ENCODE peak calls at places on chromosomes 4 and X, in ten cellular contexts. One of them, this sample, is unnamed.

GRCh38 chrX:148424570-148424969 is 75.8 kb upstream of the AFF2 start:
- DNase-seq in HCT116: no peak
- DNase-seq in spleen: no peak
- DNase-seq in upper lobe of left lung: no peak
- DNase-seq in suprapubic skin: no peak
- DNase-seq in K562: no peak
- DNase-seq in endothelial cell of umbilical vein: no peak
- DNase-seq in stomach: no peak
- DNase-seq in prostate gland: no peak
- DNase-seq in breast epithelium: no peak
- DNase-seq in this sample: no peak

GRCh38 chr4:4969298-4969697 is 50.0 kb downstream of the CYTL1 start:
- DNase-seq in HCT116: peak
- DNase-seq in spleen: no peak
- DNase-seq in upper lobe of left lung: no peak
- DNase-seq in suprapubic skin: peak
- DNase-seq in K562: no peak
- DNase-seq in endothelial cell of umbilical vein: no peak
- DNase-seq in stomach: peak
- DNase-seq in prostate gland: no peak
- DNase-seq in breast epithelium: no peak
- DNase-seq in this sample: peak

GRCh38 chr4:150207871-150208270 is 129.6 kb downstream of the DCLK2 start:
- DNase-seq in HCT116: no peak
- DNase-seq in spleen: no peak
- DNase-seq in upper lobe of left lung: no peak
- DNase-seq in suprapubic skin: no peak
- DNase-seq in K562: no peak
- DNase-seq in endothelial cell of umbilical vein: no peak
- DNase-seq in stomach: no peak
- DNase-seq in prostate gland: no peak
- DNase-seq in breast epithelium: no peak
- DNase-seq in this sample: no peak

GRCh38 chr4:176925962-176926361 is 133.2 kb upstream of the VEGFC start:
- DNase-seq in HCT116: no peak
- DNase-seq in spleen: no peak
- DNase-seq in upper lobe of left lung: no peak
- DNase-seq in suprapubic skin: no peak
- DNase-seq in K562: no peak
- DNase-seq in endothelial cell of umbilical vein: no peak
- DNase-seq in stomach: no peak
- DNase-seq in prostate gland: no peak
- DNase-seq in breast epithelium: no peak
- DNase-seq in this sample: no peak

GRCh38 chr4:110310795-110311194 is 112.4 kb upstream of the ELOVL6 start:
- DNase-seq in HCT116: no peak
- DNase-seq in spleen: no peak
- DNase-seq in upper lobe of left lung: no peak
- DNase-seq in suprapubic skin: no peak
- DNase-seq in K562: no peak
- DNase-seq in endothelial cell of umbilical vein: no peak
- DNase-seq in stomach: no peak
- DNase-seq in prostate gland: no peak
- DNase-seq in breast epithelium: no peak
- DNase-seq in this sample: no peak

GRCh38 chr4:98110929-98111328 is 32.3 kb downstream of the STPG2 start:
- DNase-seq in HCT116: no peak
- DNase-seq in spleen: no peak
- DNase-seq in upper lobe of left lung: no peak
- DNase-seq in suprapubic skin: no peak
- DNase-seq in K562: no peak
- DNase-seq in endothelial cell of umbilical vein: no peak
- DNase-seq in stomach: no peak
- DNase-seq in prostate gland: no peak
- DNase-seq in breast epithelium: no peak
- DNase-seq in this sample: no peak

GRCh38 chr4:185358514-185359433 is 37.0 kb downstream of the LRP2BP start:
- DNase-seq in HCT116: no peak
- DNase-seq in spleen: no peak
- DNase-seq in upper lobe of left lung: no peak
- DNase-seq in suprapubic skin: no peak
- DNase-seq in K562: peak
- DNase-seq in endothelial cell of umbilical vein: peak
- DNase-seq in stomach: no peak
- DNase-seq in prostate gland: peak
- DNase-seq in breast epithelium: no peak
- DNase-seq in this sample: no peak

GRCh38 chr4:173498023-173498422 is 32.0 kb downstream of the HAND2 start:
- DNase-seq in HCT116: no peak
- DNase-seq in spleen: no peak
- DNase-seq in upper lobe of left lung: no peak
- DNase-seq in suprapubic skin: no peak
- DNase-seq in K562: no peak
- DNase-seq in endothelial cell of umbilical vein: no peak
- DNase-seq in stomach: no peak
- DNase-seq in prostate gland: no peak
- DNase-seq in breast epithelium: no peak
- DNase-seq in this sample: no peak

GRCh38 chrX:45710081-45710801 is 509.6 kb upstream of the DIPK2B start:
- DNase-seq in HCT116: peak
- DNase-seq in spleen: no peak
- DNase-seq in upper lobe of left lung: no peak
- DNase-seq in suprapubic skin: no peak
- DNase-seq in K562: no peak
- DNase-seq in endothelial cell of umbilical vein: peak
- DNase-seq in stomach: no peak
- DNase-seq in prostate gland: no peak
- DNase-seq in breast epithelium: no peak
- DNase-seq in this sample: no peak

DNA sequence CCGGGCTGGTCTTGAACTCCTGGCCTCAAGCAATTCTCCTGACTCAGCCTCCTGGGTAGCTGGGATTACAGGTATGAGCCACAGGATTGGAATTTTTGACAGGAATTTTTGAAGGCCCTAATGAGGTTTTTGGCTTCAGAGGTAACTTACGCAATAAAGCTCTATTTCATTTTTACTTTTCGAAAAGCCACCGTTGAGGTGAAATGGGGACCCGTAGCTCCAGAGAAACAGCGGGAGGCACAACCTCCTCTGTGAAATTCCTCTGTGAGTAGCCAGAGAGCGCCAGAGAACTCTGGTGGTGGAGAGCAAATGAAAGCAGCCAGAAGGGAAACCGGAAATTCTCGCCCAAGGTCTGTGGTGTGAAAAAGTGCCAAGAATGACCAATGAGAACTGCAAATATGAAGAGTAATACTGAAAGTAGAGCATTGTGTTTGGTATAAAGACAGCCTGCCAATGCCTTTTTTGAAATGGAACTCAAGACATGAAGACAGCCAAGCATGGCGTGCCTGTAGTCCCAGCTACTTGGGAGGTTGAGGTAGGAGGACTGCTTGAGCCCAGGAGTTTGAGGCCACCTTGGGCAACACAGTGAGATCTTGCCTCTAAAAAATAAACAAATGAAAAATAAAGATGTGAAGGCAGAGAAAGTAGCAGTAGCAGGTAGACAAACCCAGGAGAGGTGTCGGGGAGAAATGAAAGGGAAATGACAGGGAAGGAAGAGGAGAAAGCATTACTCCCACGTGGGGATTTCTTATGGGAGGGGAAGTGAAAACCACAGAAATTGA is 33.0 kb upstream of the TMEM131L start:
- DNase-seq in HCT116: peak
- DNase-seq in spleen: peak
- DNase-seq in upper lobe of left lung: peak
- DNase-seq in suprapubic skin: peak
- DNase-seq in K562: peak
- DNase-seq in endothelial cell of umbilical vein: peak
- DNase-seq in stomach: peak
- DNase-seq in prostate gland: peak
- DNase-seq in breast epithelium: peak
- DNase-seq in this sample: peak
- TF ChIP-seq POLR2AphosphoS5 in HCT116: no peak
- TF ChIP-seq POLR2AphosphoS5 in spleen: no peak
- TF ChIP-seq POLR2AphosphoS5 in upper lobe of left lung: no peak
- TF ChIP-seq POLR2AphosphoS5 in suprapubic skin: no peak
- TF ChIP-seq POLR2AphosphoS5 in K562: no peak
- TF ChIP-seq POLR2AphosphoS5 in endothelial cell of umbilical vein: no peak
- TF ChIP-seq POLR2AphosphoS5 in stomach: peak
- TF ChIP-seq POLR2AphosphoS5 in prostate gland: peak
- TF ChIP-seq POLR2AphosphoS5 in breast epithelium: no peak
- TF ChIP-seq POLR2AphosphoS5 in this sample: no peak

GRCh38 chr4:90603540-90603939 is 476.3 kb downstream of the CCSER1 start:
- DNase-seq in HCT116: no peak
- DNase-seq in spleen: no peak
- DNase-seq in upper lobe of left lung: no peak
- DNase-seq in suprapubic skin: no peak
- DNase-seq in K562: no peak
- DNase-seq in endothelial cell of umbilical vein: no peak
- DNase-seq in stomach: no peak
- DNase-seq in prostate gland: no peak
- DNase-seq in breast epithelium: no peak
- DNase-seq in this sample: no peak

GRCh38 chr4:90602728-90603127 is 475.5 kb downstream of the CCSER1 start:
- DNase-seq in HCT116: no peak
- DNase-seq in spleen: no peak
- DNase-seq in upper lobe of left lung: no peak
- DNase-seq in suprapubic skin: no peak
- DNase-seq in K562: no peak
- DNase-seq in endothelial cell of umbilical vein: no peak
- DNase-seq in stomach: no peak
- DNase-seq in prostate gland: no peak
- DNase-seq in breast epithelium: no peak
- DNase-seq in this sample: no peak

GRCh38 chr4:90606781-90607180 is 479.6 kb downstream of the CCSER1 start:
- DNase-seq in HCT116: no peak
- DNase-seq in spleen: no peak
- DNase-seq in upper lobe of left lung: no peak
- DNase-seq in suprapubic skin: no peak
- DNase-seq in K562: no peak
- DNase-seq in endothelial cell of umbilical vein: no peak
- DNase-seq in stomach: no peak
- DNase-seq in prostate gland: no peak
- DNase-seq in breast epithelium: no peak
- DNase-seq in this sample: no peak
- TF ChIP-seq POLR2AphosphoS5 in HCT116: no peak
- TF ChIP-seq POLR2AphosphoS5 in spleen: no peak
- TF ChIP-seq POLR2AphosphoS5 in upper lobe of left lung: no peak
- TF ChIP-seq POLR2AphosphoS5 in suprapubic skin: no peak
- TF ChIP-seq POLR2AphosphoS5 in K562: no peak
- TF ChIP-seq POLR2AphosphoS5 in endothelial cell of umbilical vein: no peak
- TF ChIP-seq POLR2AphosphoS5 in stomach: no peak
- TF ChIP-seq POLR2AphosphoS5 in prostate gland: no peak
- TF ChIP-seq POLR2AphosphoS5 in breast epithelium: no peak
- TF ChIP-seq POLR2AphosphoS5 in this sample: no peak

GRCh38 chr4:48801016-48801715 is 21.1 kb upstream of the FRYL start:
- DNase-seq in HCT116: no peak
- DNase-seq in spleen: no peak
- DNase-seq in upper lobe of left lung: no peak
- DNase-seq in suprapubic skin: no peak
- DNase-seq in K562: no peak
- DNase-seq in endothelial cell of umbilical vein: peak
- DNase-seq in stomach: no peak
- DNase-seq in prostate gland: no peak
- DNase-seq in breast epithelium: no peak
- DNase-seq in this sample: no peak
- TF ChIP-seq POLR2AphosphoS5 in HCT116: no peak
- TF ChIP-seq POLR2AphosphoS5 in spleen: no peak
- TF ChIP-seq POLR2AphosphoS5 in upper lobe of left lung: no peak
- TF ChIP-seq POLR2AphosphoS5 in suprapubic skin: no peak
- TF ChIP-seq POLR2AphosphoS5 in K562: no peak
- TF ChIP-seq POLR2AphosphoS5 in endothelial cell of umbilical vein: no peak
- TF ChIP-seq POLR2AphosphoS5 in stomach: no peak
- TF ChIP-seq POLR2AphosphoS5 in prostate gland: no peak
- TF ChIP-seq POLR2AphosphoS5 in breast epithelium: no peak
- TF ChIP-seq POLR2AphosphoS5 in this sample: no peak

GRCh38 chr4:32789026-32789608 is 2068.9 kb downstream of the PCDH7 start:
- DNase-seq in HCT116: no peak
- DNase-seq in spleen: no peak
- DNase-seq in upper lobe of left lung: no peak
- DNase-seq in suprapubic skin: no peak
- DNase-seq in K562: no peak
- DNase-seq in endothelial cell of umbilical vein: no peak
- DNase-seq in stomach: no peak
- DNase-seq in prostate gland: no peak
- DNase-seq in breast epithelium: peak
- DNase-seq in this sample: no peak
- TF ChIP-seq POLR2AphosphoS5 in HCT116: no peak
- TF ChIP-seq POLR2AphosphoS5 in spleen: no peak
- TF ChIP-seq POLR2AphosphoS5 in upper lobe of left lung: no peak
- TF ChIP-seq POLR2AphosphoS5 in suprapubic skin: no peak
- TF ChIP-seq POLR2AphosphoS5 in K562: no peak
- TF ChIP-seq POLR2AphosphoS5 in endothelial cell of umbilical vein: no peak
- TF ChIP-seq POLR2AphosphoS5 in stomach: no peak
- TF ChIP-seq POLR2AphosphoS5 in prostate gland: no peak
- TF ChIP-seq POLR2AphosphoS5 in breast epithelium: no peak
- TF ChIP-seq POLR2AphosphoS5 in this sample: no peak

GRCh38 chrX:119669424-119670037 is 23.4 kb downstream of the SEPTIN6 start:
- DNase-seq in HCT116: no peak
- DNase-seq in spleen: peak
- DNase-seq in upper lobe of left lung: no peak
- DNase-seq in suprapubic skin: no peak
- DNase-seq in K562: no peak
- DNase-seq in endothelial cell of umbilical vein: peak
- DNase-seq in stomach: peak
- DNase-seq in prostate gland: no peak
- DNase-seq in breast epithelium: no peak
- DNase-seq in this sample: peak
- TF ChIP-seq POLR2AphosphoS5 in HCT116: no peak
- TF ChIP-seq POLR2AphosphoS5 in spleen: peak
- TF ChIP-seq POLR2AphosphoS5 in upper lobe of left lung: no peak
- TF ChIP-seq POLR2AphosphoS5 in suprapubic skin: no peak
- TF ChIP-seq POLR2AphosphoS5 in K562: no peak
- TF ChIP-seq POLR2AphosphoS5 in endothelial cell of umbilical vein: no peak
- TF ChIP-seq POLR2AphosphoS5 in stomach: peak
- TF ChIP-seq POLR2AphosphoS5 in prostate gland: no peak
- TF ChIP-seq POLR2AphosphoS5 in breast epithelium: no peak
- TF ChIP-seq POLR2AphosphoS5 in this sample: no peak

GRCh38 chr4:16969696-16970135 is 71.3 kb upstream of the LDB2 start:
- DNase-seq in HCT116: no peak
- DNase-seq in spleen: no peak
- DNase-seq in upper lobe of left lung: no peak
- DNase-seq in suprapubic skin: no peak
- DNase-seq in K562: no peak
- DNase-seq in endothelial cell of umbilical vein: peak
- DNase-seq in stomach: peak
- DNase-seq in prostate gland: no peak
- DNase-seq in breast epithelium: no peak
- DNase-seq in this sample: peak
- TF ChIP-seq POLR2AphosphoS5 in HCT116: no peak
- TF ChIP-seq POLR2AphosphoS5 in spleen: no peak
- TF ChIP-seq POLR2AphosphoS5 in upper lobe of left lung: no peak
- TF ChIP-seq POLR2AphosphoS5 in suprapubic skin: no peak
- TF ChIP-seq POLR2AphosphoS5 in K562: no peak
- TF ChIP-seq POLR2AphosphoS5 in endothelial cell of umbilical vein: no peak
- TF ChIP-seq POLR2AphosphoS5 in stomach: peak
- TF ChIP-seq POLR2AphosphoS5 in prostate gland: no peak
- TF ChIP-seq POLR2AphosphoS5 in breast epithelium: no peak
- TF ChIP-seq POLR2AphosphoS5 in this sample: peak

DNA sequence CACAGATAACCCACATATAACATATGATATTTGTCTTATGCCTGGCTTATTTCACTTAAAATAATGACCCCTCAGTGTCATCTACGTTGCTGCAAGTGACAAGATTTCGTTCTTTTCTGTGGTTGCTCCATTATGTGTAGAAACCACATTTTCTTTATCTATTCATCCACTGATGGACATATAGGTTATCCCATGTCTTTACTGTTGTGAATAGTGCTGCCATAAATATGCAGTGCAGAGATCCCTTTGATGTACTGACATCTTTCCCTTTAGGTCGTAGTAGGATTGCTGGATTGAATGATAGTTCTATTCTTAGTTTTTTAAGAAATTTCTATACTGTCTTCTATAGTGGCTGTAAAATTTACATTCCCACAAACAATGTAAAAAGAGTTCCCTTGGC is 135.8 kb downstream of the TET2 start:
- DNase-seq in HCT116: no peak
- DNase-seq in spleen: no peak
- DNase-seq in upper lobe of left lung: no peak
- DNase-seq in suprapubic skin: no peak
- DNase-seq in K562: no peak
- DNase-seq in endothelial cell of umbilical vein: no peak
- DNase-seq in stomach: no peak
- DNase-seq in prostate gland: no peak
- DNase-seq in breast epithelium: no peak
- DNase-seq in this sample: no peak
- TF ChIP-seq POLR2AphosphoS5 in HCT116: no peak
- TF ChIP-seq POLR2AphosphoS5 in spleen: no peak
- TF ChIP-seq POLR2AphosphoS5 in upper lobe of left lung: no peak
- TF ChIP-seq POLR2AphosphoS5 in suprapubic skin: no peak
- TF ChIP-seq POLR2AphosphoS5 in K562: no peak
- TF ChIP-seq POLR2AphosphoS5 in endothelial cell of umbilical vein: no peak
- TF ChIP-seq POLR2AphosphoS5 in stomach: no peak
- TF ChIP-seq POLR2AphosphoS5 in prostate gland: no peak
- TF ChIP-seq POLR2AphosphoS5 in breast epithelium: no peak
- TF ChIP-seq POLR2AphosphoS5 in this sample: no peak

This sample was measured in sigmoid colon.